ENCODE peak calls at places on chromosomes 4 and X, in eight cellular contexts. X is non-pigmented ciliary epithelial cell, B is immature natural killer cell, C is NCI-H2029, T is astrocyte of the hippocampus, R is HT-29, L is M059J, Q is AG08395. J is an unnamed sample.

GRCh38 chr4:169821402-169821801 is 63.7 kb upstream of the HPF1 start:
- DNase-seq in L (no peak), R (no peak), C (no peak), B (no peak), X (no peak), Q (no peak), T (no peak), J (no peak)

GRCh38 chr4:14125375-14126129 is 498.0 kb upstream of the BOD1L1 start:
- DNase-seq in Q (no peak), C (no peak), T (no peak), L (no peak), R (no peak), B (no peak), X (no peak), J (no peak)

GRCh38 chr4:175109933-175110332 is 191.8 kb downstream of the ADAM29 start:
- DNase-seq in C (no peak), L (no peak), T (no peak), X (no peak), Q (no peak), B (no peak), R (peak), J (no peak)

GRCh38 chrX:11064851-11065600 is 46.1 kb upstream of the HCCS start:
- DNase-seq in C (no peak), X (peak), R (no peak), B (no peak), L (peak), T (peak), Q (peak), J (peak)

GRCh38 chr4:138050601-138051000 is 191.5 kb downstream of the SLC7A11 start:
- DNase-seq in R (no peak), L (no peak), T (peak), C (no peak), Q (no peak), B (no peak), X (no peak), J (no peak)

GRCh38 chr4:14583331-14583730 is 418.9 kb upstream of the CPEB2 start:
- DNase-seq in B (no peak), R (no peak), C (no peak), L (peak), X (no peak), T (no peak), Q (no peak), J (no peak)

GRCh38 chr4:57462843-57463242 is 352.7 kb upstream of the IGFBP7 start:
- DNase-seq in X (no peak), T (no peak), B (no peak), C (peak), R (no peak), L (no peak), Q (no peak), J (no peak)

GRCh38 chr4:126661194-126661593 is 971.6 kb upstream of the INTU start:
- DNase-seq in X (peak), L (no peak), Q (peak), T (peak), B (no peak), R (no peak), C (no peak), J (peak)

GRCh38 chr4:145132521-145133098 is 34.5 kb downstream of the ABCE1 start:
- DNase-seq in T (peak), R (no peak), B (no peak), C (peak), X (no peak), L (peak), Q (no peak), J (peak)

GRCh38 chr4:69977582-69977981 is 12.1 kb upstream of the CSN2 start:
- DNase-seq in L (no peak), B (no peak), T (no peak), R (no peak), Q (no peak), C (no peak), X (no peak), J (peak)

GRCh38 chr4:7539659-7540058 is 104.9 kb upstream of the PSAPL1 start:
- DNase-seq in Q (no peak), C (peak), L (peak), X (no peak), R (no peak), T (no peak), B (peak), J (no peak)

GRCh38 chr4:162164881-162165528 is 1.2 kb upstream of the FSTL5 start:
- DNase-seq in L (peak), C (no peak), X (no peak), Q (no peak), T (peak), R (no peak), B (no peak), J (no peak)

GRCh38 chrX:13008189-13008533 is 33.3 kb downstream of the TMSB4X start:
- DNase-seq in B (no peak), Q (no peak), T (no peak), R (no peak), L (no peak), X (no peak), C (no peak), J (no peak)

GRCh38 chrX:1537031-1537715 is at the start of gene P2RY8:
- DNase-seq in L (peak), X (no peak), T (no peak), R (peak), C (peak), Q (no peak), B (peak), J (peak)

GRCh38 chrX:151974336-151975227 is at the start of gene GABRE:
- DNase-seq in X (no peak), Q (peak), C (no peak), L (peak), B (no peak), R (peak), T (peak), J (no peak)

GRCh38 chr4:25908491-25908901 is 5.5 kb upstream of the SMIM20 start:
- DNase-seq in L (peak), Q (peak), T (peak), B (no peak), R (peak), C (no peak), X (peak), J (peak)

GRCh38 chr4:121339307-121339706 is 41.5 kb downstream of the QRFPR start:
- DNase-seq in C (no peak), R (no peak), X (no peak), L (no peak), B (no peak), T (peak), Q (no peak), J (no peak)

GRCh38 chr4:7235030-7235380 is 42.7 kb downstream of the SORCS2 start:
- DNase-seq in X (no peak), B (no peak), T (no peak), Q (no peak), L (no peak), C (no peak), R (no peak), J (no peak)

GRCh38 chr4:154407483-154407882 is 84.1 kb downstream of the DCHS2 start:
- DNase-seq in T (no peak), R (no peak), X (no peak), Q (no peak), L (no peak), C (no peak), B (no peak), J (no peak)

GRCh38 chrX:45758738-45759397 is 558.2 kb upstream of the DIPK2B start:
- DNase-seq in C (no peak), X (no peak), R (no peak), T (peak), B (peak), Q (no peak), L (peak), J (no peak)

GRCh38 chrX:152893631-152894610 is 3.9 kb upstream of the ZNF185 start:
- DNase-seq in T (no peak), C (no peak), R (no peak), B (no peak), L (no peak), Q (no peak), X (no peak), J (no peak)

GRCh38 chr4:82774711-82775171 is 23.9 kb downstream of the SCD5 start:
- DNase-seq in L (peak), B (no peak), C (no peak), T (peak), R (no peak), X (no peak), Q (no peak), J (no peak)

GRCh38 chr4:38868055-38868965 is 704 bp downstream of the FAM114A1 start:
- DNase-seq in X (no peak), T (peak), Q (peak), C (no peak), R (peak), L (no peak), B (no peak), J (peak)

GRCh38 chr4:159685406-159686092 is 582.7 kb downstream of the RAPGEF2 start:
- DNase-seq in Q (no peak), X (peak), C (no peak), T (peak), L (no peak), R (no peak), B (no peak), J (no peak)

GRCh38 chr4:143743591-143743990 is 43.1 kb upstream of the FREM3 start:
- DNase-seq in L (no peak), X (no peak), R (no peak), T (no peak), B (no peak), C (no peak), Q (no peak), J (peak)

GRCh38 chr4:103012594-103012993 is 6.9 kb downstream of the SLC9B1 start:
- DNase-seq in C (no peak), L (no peak), T (peak), B (no peak), Q (no peak), R (no peak), X (no peak), J (no peak)

GRCh38 chr4:148425327-148426110 is 16.7 kb downstream of the NR3C2 start:
- DNase-seq in R (no peak), X (no peak), L (no peak), T (no peak), Q (no peak), C (no peak), B (no peak), J (no peak)

GRCh38 chr4:2923141-2923551 is 40.1 kb downstream of the NOP14 start:
- DNase-seq in T (peak), L (no peak), Q (no peak), C (no peak), R (peak), X (peak), B (peak), J (peak)

GRCh38 chr4:169745291-169745690 is 12.5 kb downstream of the HPF1 start:
- DNase-seq in L (peak), B (no peak), T (peak), R (no peak), X (no peak), Q (peak), C (no peak), J (peak)

GRCh38 chrX:65575024-65575423 is 40.4 kb upstream of the LAS1L start:
- DNase-seq in T (no peak), X (no peak), L (peak), R (no peak), C (no peak), B (no peak), Q (no peak), J (no peak)

GRCh38 chrX:140766024-140766611 is 56.6 kb downstream of the LINC00632 start:
- DNase-seq in L (peak), C (no peak), Q (peak), X (no peak), T (peak), R (peak), B (peak), J (peak)

GRCh38 chr4:7766661-7767345 is 172.9 kb downstream of the AFAP1 start:
- DNase-seq in B (no peak), T (peak), X (no peak), R (no peak), Q (no peak), C (peak), L (no peak), J (no peak)

GRCh38 chr4:177194906-177195305 is 114.8 kb upstream of the NEIL3 start:
- DNase-seq in X (no peak), T (no peak), C (no peak), B (no peak), Q (no peak), R (no peak), L (peak), J (no peak)

GRCh38 chr4:148530114-148530513 is 87.9 kb upstream of the NR3C2 start:
- DNase-seq in L (no peak), X (no peak), C (no peak), B (no peak), Q (no peak), T (no peak), R (no peak), J (no peak)

GRCh38 chr4:14701389-14701788 is 300.9 kb upstream of the CPEB2 start:
- DNase-seq in X (no peak), Q (no peak), L (no peak), C (no peak), R (no peak), B (no peak), T (no peak), J (no peak)

GRCh38 chr4:20391224-20391623 is 139.5 kb downstream of the SLIT2 start:
- DNase-seq in R (no peak), X (no peak), C (no peak), L (peak), T (peak), Q (peak), B (no peak), J (peak)

GRCh38 chrX:31609130-31609529 is 537.3 kb upstream of the FTHL17 start:
- DNase-seq in T (no peak), X (peak), C (no peak), R (no peak), B (no peak), L (peak), Q (peak), J (peak)

GRCh38 chrX:148380107-148380506 is 120.3 kb upstream of the AFF2 start:
- DNase-seq in L (no peak), X (no peak), R (no peak), C (no peak), B (no peak), T (no peak), Q (no peak), J (no peak)

J was measured in fibroblast of pulmonary artery.